ENCODE peak calls at places on chromosomes 13 and 19, in ten cellular contexts. R is esophagus muscularis mucosa, Z is OCI-LY7, C is right atrium auricular region, T is lung, E is HCT116, Y is cardiac muscle cell, S is Panc1, L is MM.1S, B is heart left ventricle. V is an unnamed sample.

GRCh38 chr19:6414033-6414643 is 10.5 kb downstream of the KHSRP start:
- DNase-seq in R (no peak), Z (no peak), C (no peak), T (no peak), E (no peak), Y (no peak), S (no peak), L (no peak), B (no peak), V (no peak)

GRCh38 chr13:34913040-34913439 is 29.0 kb upstream of the NBEA start:
- DNase-seq in R (no peak), Z (no peak), C (no peak), T (no peak), E (no peak), Y (peak; percentile 27), S (no peak), L (no peak), B (no peak), V (no peak)

GRCh38 chr19:10450853-10451609 is 30.7 kb downstream of the PDE4A start:
- DNase-seq in R (no peak), Z (peak; percentile 61), C (no peak), T (no peak), E (no peak), Y (no peak), S (no peak), L (no peak), B (no peak), V (no peak)

GRCh38 chr13:113776231-113777125 is 17.5 kb downstream of the TMEM255B start:
- DNase-seq in R (no peak), Z (no peak), C (no peak), T (no peak), E (no peak), Y (no peak), S (no peak), L (peak; percentile 95), B (no peak), V (no peak)

GRCh38 chr19:1690570-1691307 is 38.3 kb upstream of the TCF3 start:
- DNase-seq in R (no peak), Z (peak; percentile 75), C (no peak), T (peak; percentile 40), E (no peak), Y (peak; percentile 19), S (no peak), L (no peak), B (no peak), V (no peak)

GRCh38 chr13:84137292-84137691 is 255.0 kb upstream of the SLITRK1 start:
- DNase-seq in R (no peak), Z (no peak), C (no peak), T (no peak), E (no peak), Y (peak; percentile 0), S (no peak), L (peak; percentile 96), B (no peak), V (peak; percentile 22)

GRCh38 chr13:110648848-110649421 is 33.6 kb downstream of the NAXD start:
- DNase-seq in R (no peak), Z (no peak), C (no peak), T (no peak), E (no peak), Y (no peak), S (no peak), L (no peak), B (no peak), V (no peak)

GRCh38 chr13:20412761-20413355 is 112.8 kb downstream of the CRYL1 start:
- DNase-seq in R (no peak), Z (no peak), C (no peak), T (no peak), E (no peak), Y (no peak), S (no peak), L (no peak), B (no peak), V (no peak)

GRCh38 chr19:3981373-3981735 is 3.9 kb downstream of the EEF2 start:
- DNase-seq in R (no peak), Z (no peak), C (no peak), T (no peak), E (no peak), Y (no peak), S (no peak), L (no peak), B (no peak), V (no peak)

GRCh38 chr19:3979289-3979673 is 6.0 kb downstream of the EEF2 start:
- DNase-seq in R (no peak), Z (no peak), C (no peak), T (no peak), E (no peak), Y (no peak), S (no peak), L (no peak), B (no peak), V (no peak)

GRCh38 chr19:3981736-3982681 is 3.3 kb downstream of the EEF2 start:
- DNase-seq in R (no peak), Z (no peak), C (no peak), T (no peak), E (no peak), Y (no peak), S (no peak), L (no peak), B (no peak), V (no peak)

GRCh38 chr19:3979674-3980352 is 5.5 kb downstream of the EEF2 start:
- DNase-seq in R (no peak), Z (no peak), C (no peak), T (no peak), E (no peak), Y (no peak), S (no peak), L (no peak), B (no peak), V (no peak)

GRCh38 chr19:3980353-3981251 is 4.7 kb downstream of the EEF2 start:
- DNase-seq in R (no peak), Z (no peak), C (no peak), T (no peak), E (no peak), Y (no peak), S (no peak), L (no peak), B (no peak), V (no peak)
- H3K4me1 ChIP-seq in R (peaks cover 60% of the 10 kb centered on the region), Z (peaks cover 12% of the 10 kb centered on the region), C (no peaks in the 10 kb centered on the region), T (peaks cover 10% of the 10 kb centered on the region), E (peaks cover 31% of the 10 kb centered on the region), Y (peaks cover 4% of the 10 kb centered on the region), S (no peaks in the 10 kb centered on the region), L (peaks cover 8% of the 10 kb centered on the region), B (peaks cover 24% of the 10 kb centered on the region), V (peaks cover 26% of the 10 kb centered on the region)

GRCh38 chr19:4721196-4721595 is 2.4 kb downstream of the DPP9 start:
- DNase-seq in R (no peak), Z (no peak), C (no peak), T (no peak), E (no peak), Y (no peak), S (no peak), L (no peak), B (no peak), V (no peak)

GRCh38 chr19:4720037-4720700 is 3.5 kb downstream of the DPP9 start:
- DNase-seq in R (no peak), Z (no peak), C (no peak), T (no peak), E (no peak), Y (no peak), S (no peak), L (no peak), B (no peak), V (no peak)

GRCh38 chr19:4724252-4724514 is 541 bp upstream of the DPP9 start:
- DNase-seq in R (no peak), Z (no peak), C (no peak), T (no peak), E (no peak), Y (no peak), S (no peak), L (no peak), B (no peak), V (no peak)

GRCh38 chr19:4722671-4723464 is 774 bp downstream of the DPP9 start:
- DNase-seq in R (no peak), Z (peak; percentile 67), C (no peak), T (no peak), E (no peak), Y (peak; percentile 89), S (no peak), L (peak; percentile 50), B (peak; percentile 63), V (peak; percentile 7)

DNA sequence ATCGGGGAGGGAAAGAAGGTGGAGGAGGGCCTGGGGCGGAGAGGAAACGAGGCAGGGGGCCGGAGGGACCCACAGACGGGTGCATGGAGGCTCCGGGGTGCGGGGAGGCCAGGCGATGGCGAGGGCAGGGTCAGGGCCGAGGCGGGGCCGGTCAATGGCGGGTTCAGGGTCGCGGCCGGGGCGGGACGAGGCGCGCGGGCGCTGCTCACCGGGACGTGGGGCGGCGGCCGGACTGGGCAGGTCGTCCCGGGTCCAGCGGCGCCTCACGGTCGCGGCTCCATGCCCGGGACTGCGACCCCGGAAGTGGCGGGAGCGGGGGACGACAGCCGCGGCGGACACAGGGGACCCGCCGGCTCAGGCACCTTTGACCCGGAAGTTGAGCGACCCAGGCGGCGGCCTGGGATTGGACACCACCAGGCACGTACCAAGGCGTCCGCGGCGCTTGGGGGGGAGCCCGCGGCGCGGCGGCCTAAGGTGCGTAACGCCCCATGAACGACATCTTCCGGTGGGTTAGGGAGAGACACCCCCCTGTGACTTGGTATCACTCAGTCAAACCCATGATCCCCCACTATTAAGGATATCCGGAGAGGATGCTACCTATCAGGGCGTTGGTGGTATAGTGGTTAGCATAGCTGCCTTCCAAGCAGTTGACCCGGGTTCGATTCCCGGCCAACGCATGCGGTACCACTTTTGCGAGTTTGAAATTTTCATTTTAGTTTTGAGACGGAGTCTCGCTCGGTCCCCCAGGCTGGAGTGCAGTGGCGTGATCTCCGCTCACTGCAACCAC is at the start of gene DPP9:
- DNase-seq in R (peak; percentile 100), Z (peak; percentile 100), C (peak; percentile 99), T (peak; percentile 96), E (peak; percentile 98), Y (peak; percentile 99), S (peak; percentile 96), L (peak; percentile 100), B (peak; percentile 99), V (peak; percentile 97)
- TF ChIP-seq CTCF in R (peak; percentile 29), Z (no peak), C (no peak), T (no peak), E (no peak), Y (peak; percentile 22), S (no peak), L (no peak), B (peak; percentile 26), V (no peak)

GRCh38 chr19:18833849-18834643 is 2.3 kb downstream of the UPF1 start:
- DNase-seq in R (no peak), Z (no peak), C (no peak), T (no peak), E (no peak), Y (no peak), S (no peak), L (peak; percentile 56), B (no peak), V (no peak)

GRCh38 chr19:18831524-18832330 is at the start of gene UPF1:
- DNase-seq in R (peak; percentile 96), Z (peak; percentile 98), C (peak; percentile 87), T (peak; percentile 94), E (peak; percentile 69), Y (peak; percentile 94), S (peak; percentile 25), L (peak; percentile 98), B (peak; percentile 97), V (peak; percentile 96)

GRCh38 chr19:18832331-18833140 is 777 bp downstream of the UPF1 start:
- DNase-seq in R (no peak), Z (peak; percentile 60), C (no peak), T (no peak), E (no peak), Y (no peak), S (no peak), L (peak; percentile 49), B (peak; percentile 38), V (no peak)

GRCh38 chr19:18833141-18833476 is 1.4 kb downstream of the UPF1 start:
- DNase-seq in R (no peak), Z (peak; percentile 21), C (no peak), T (no peak), E (no peak), Y (no peak), S (no peak), L (peak; percentile 12), B (no peak), V (no peak)

DNA sequence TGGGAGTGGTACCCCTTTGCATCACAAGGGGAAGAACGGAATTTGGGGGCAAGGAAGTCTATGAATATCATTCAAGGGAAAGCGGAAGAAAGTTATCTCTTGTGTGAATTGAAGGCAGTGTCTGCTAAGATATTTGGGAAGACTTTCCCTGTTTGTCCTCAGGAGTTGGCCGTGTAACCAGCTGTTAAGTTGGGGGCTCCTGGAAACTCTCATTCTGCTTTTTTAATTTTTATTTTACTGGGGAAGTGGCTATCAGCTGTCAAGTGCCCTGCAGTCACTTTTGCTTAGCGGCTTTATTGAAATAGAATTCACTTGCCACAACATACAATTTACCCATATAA is 2.9 kb downstream of the UPF1 start:
- DNase-seq in R (no peak), Z (no peak), C (no peak), T (no peak), E (no peak), Y (no peak), S (no peak), L (no peak), B (no peak), V (no peak)
- H3K4me3 ChIP-seq in R (peak overlapping the region; percentile 99), Z (peak overlapping the region; percentile 94), C (no peak overlapping the region), T (no peak overlapping the region), E (no peak overlapping the region), Y (no peak overlapping the region), S (peak overlapping the region; percentile 83), L (peak overlapping the region; percentile 75), B (no peak overlapping the region), V (no peak overlapping the region)

GRCh38 chr19:13071444-13072205 is 31.0 kb downstream of the LYL1 start:
- DNase-seq in R (no peak), Z (no peak), C (no peak), T (no peak), E (no peak), Y (no peak), S (no peak), L (no peak), B (no peak), V (no peak)
- H3K4me1 ChIP-seq in R (peaks cover 92% of the 10 kb centered on the region), Z (no peaks in the 10 kb centered on the region), C (no peaks in the 10 kb centered on the region), T (peaks cover 13% of the 10 kb centered on the region), E (no peaks in the 10 kb centered on the region), Y (no peaks in the 10 kb centered on the region), S (peaks cover 10% of the 10 kb centered on the region), L (no peaks in the 10 kb centered on the region), B (peaks cover 65% of the 10 kb centered on the region), V (no peaks in the 10 kb centered on the region)